ENCODE peak calls at places on chromosome 9, in five cellular contexts. Z is epithelial cell of esophagus, Q is natural killer cell, V is transverse colon, E is IMR-90. A is an unnamed sample.
A peak's percentile ranks its signal among the peaks of the same experiment; 100 is the strongest.

GRCh38 chr9:109313351-109313750 is 7.5 kb downstream of the EPB41L4B start:
- DNase-seq in Z (no peak), Q (no peak), V (peak; percentile 43), E (no peak), A (no peak)

GRCh38 chr9:117247271-117247670 is 167.6 kb downstream of the ASTN2 start:
- DNase-seq in Z (no peak), Q (no peak), V (no peak), E (no peak), A (no peak)

GRCh38 chr9:4280605-4281004 is 19.3 kb downstream of the GLIS3 start:
- DNase-seq in Z (no peak), Q (no peak), V (no peak), E (no peak), A (no peak)

GRCh38 chr9:14303526-14303925 is 10.4 kb downstream of the NFIB start:
- DNase-seq in Z (no peak), Q (no peak), V (no peak), E (no peak), A (no peak)

GRCh38 chr9:36191290-36191645 is 547 bp downstream of the CLTA start:
- DNase-seq in Z (peak; percentile 44), Q (no peak), V (peak; percentile 35), E (no peak), A (no peak)

GRCh38 chr9:81534138-81534865 is 155.0 kb downstream of the TLE1 start:
- DNase-seq in Z (peak; percentile 61), Q (no peak), V (no peak), E (peak; percentile 62), A (no peak)

GRCh38 chr9:33277484-33277883 is 12.6 kb downstream of the CHMP5 start:
- DNase-seq in Z (no peak), Q (no peak), V (no peak), E (no peak), A (no peak)

GRCh38 chr9:69443178-69443577 is 118.2 kb downstream of the ENTREP1 start:
- DNase-seq in Z (peak; percentile 71), Q (no peak), V (no peak), E (no peak), A (no peak)

GRCh38 chr9:134434896-134435506 is 108.7 kb downstream of the RXRA start:
- DNase-seq in Z (peak; percentile 88), Q (no peak), V (peak; percentile 91), E (peak; percentile 97), A (peak; percentile 81)

GRCh38 chr9:91558879-91559278 is 135.2 kb upstream of the NFIL3 start:
- DNase-seq in Z (no peak), Q (no peak), V (no peak), E (no peak), A (no peak)

GRCh38 chr9:33125871-33126822 is 41.0 kb downstream of the B4GALT1 start:
- DNase-seq in Z (peak; percentile 70), Q (no peak), V (no peak), E (peak; percentile 65), A (no peak)

GRCh38 chr9:137453643-137454081 is 5.5 kb downstream of the NSMF start:
- DNase-seq in Z (peak; percentile 79), Q (peak; percentile 63), V (peak; percentile 85), E (peak; percentile 58), A (no peak)

GRCh38 chr9:98083566-98084135 is 27.1 kb downstream of the NANS start:
- DNase-seq in Z (no peak), Q (no peak), V (peak; percentile 1), E (no peak), A (no peak)

GRCh38 chr9:111828193-111828592 is 33.5 kb upstream of the SHOC1 start:
- DNase-seq in Z (peak; percentile 26), Q (no peak), V (no peak), E (no peak), A (no peak)

GRCh38 chr9:135147473-135147805 is 60.0 kb downstream of the OLFM1 start:
- DNase-seq in Z (no peak), Q (no peak), V (no peak), E (no peak), A (no peak)

GRCh38 chr9:120230227-120230626 is 349.7 kb downstream of the CDK5RAP2 start:
- DNase-seq in Z (no peak), Q (no peak), V (no peak), E (no peak), A (no peak)

GRCh38 chr9:20788526-20789421 is 104.7 kb downstream of the FOCAD start:
- DNase-seq in Z (no peak), Q (no peak), V (no peak), E (no peak), A (no peak)

GRCh38 chr9:34507966-34508365 is 14.8 kb downstream of the ENHO start:
- DNase-seq in Z (no peak), Q (no peak), V (no peak), E (no peak), A (no peak)

GRCh38 chr9:136571525-136571924 is 25.7 kb upstream of the NOTCH1 start:
- DNase-seq in Z (no peak), Q (no peak), V (no peak), E (no peak), A (no peak)

GRCh38 chr9:130039504-130040147 is 3.4 kb downstream of the FNBP1 start:
- DNase-seq in Z (no peak), Q (no peak), V (no peak), E (no peak), A (no peak)

GRCh38 chr9:71962328-71962727 is 50.9 kb downstream of the C9orf85 start:
- DNase-seq in Z (peak; percentile 25), Q (no peak), V (no peak), E (no peak), A (no peak)

GRCh38 chr9:127953768-127954505 is 16.3 kb upstream of the DPM2 start:
- DNase-seq in Z (no peak), Q (no peak), V (no peak), E (no peak), A (no peak)

GRCh38 chr9:35287986-35288515 is 126.2 kb downstream of the UNC13B start:
- DNase-seq in Z (peak; percentile 66), Q (no peak), V (no peak), E (peak; percentile 24), A (no peak)

GRCh38 chr9:28341913-28342312 is 768.6 kb upstream of the C9orf72 start:
- DNase-seq in Z (no peak), Q (no peak), V (no peak), E (no peak), A (no peak)

GRCh38 chr9:81902601-81903000 is 25.6 kb upstream of the SPATA31D4 start:
- DNase-seq in Z (peak; percentile 66), Q (no peak), V (no peak), E (peak; percentile 46), A (no peak)

GRCh38 chr9:136364942-136365774 is 1.6 kb upstream of the DNLZ start:
- DNase-seq in Z (no peak), Q (no peak), V (no peak), E (no peak), A (no peak)

GRCh38 chr9:84851935-84852585 is 182.5 kb downstream of the NTRK2 start:
- DNase-seq in Z (peak; percentile 98), Q (no peak), V (no peak), E (peak; percentile 11), A (no peak)

GRCh38 chr9:19720374-19720773 is 68.5 kb downstream of the SLC24A2 start:
- DNase-seq in Z (peak; percentile 69), Q (no peak), V (no peak), E (peak; percentile 39), A (peak; percentile 5)

GRCh38 chr9:79944991-79945390 is 373.2 kb downstream of the TLE4 start:
- DNase-seq in Z (no peak), Q (no peak), V (no peak), E (no peak), A (no peak)

GRCh38 chr9:99582768-99583167 is 238.9 kb upstream of the NR4A3 start:
- DNase-seq in Z (no peak), Q (no peak), V (no peak), E (no peak), A (no peak)

GRCh38 chr9:26650325-26650724 is 242.3 kb downstream of the CAAP1 start:
- DNase-seq in Z (no peak), Q (no peak), V (no peak), E (no peak), A (no peak)

GRCh38 chr9:123611228-123611627 is 255.2 kb downstream of the CRB2 start:
- DNase-seq in Z (no peak), Q (no peak), V (no peak), E (peak; percentile 22), A (no peak)

GRCh38 chr9:135747311-135747710 is 45.3 kb downstream of the KCNT1 start:
- DNase-seq in Z (no peak), Q (no peak), V (no peak), E (no peak), A (no peak)

DNA sequence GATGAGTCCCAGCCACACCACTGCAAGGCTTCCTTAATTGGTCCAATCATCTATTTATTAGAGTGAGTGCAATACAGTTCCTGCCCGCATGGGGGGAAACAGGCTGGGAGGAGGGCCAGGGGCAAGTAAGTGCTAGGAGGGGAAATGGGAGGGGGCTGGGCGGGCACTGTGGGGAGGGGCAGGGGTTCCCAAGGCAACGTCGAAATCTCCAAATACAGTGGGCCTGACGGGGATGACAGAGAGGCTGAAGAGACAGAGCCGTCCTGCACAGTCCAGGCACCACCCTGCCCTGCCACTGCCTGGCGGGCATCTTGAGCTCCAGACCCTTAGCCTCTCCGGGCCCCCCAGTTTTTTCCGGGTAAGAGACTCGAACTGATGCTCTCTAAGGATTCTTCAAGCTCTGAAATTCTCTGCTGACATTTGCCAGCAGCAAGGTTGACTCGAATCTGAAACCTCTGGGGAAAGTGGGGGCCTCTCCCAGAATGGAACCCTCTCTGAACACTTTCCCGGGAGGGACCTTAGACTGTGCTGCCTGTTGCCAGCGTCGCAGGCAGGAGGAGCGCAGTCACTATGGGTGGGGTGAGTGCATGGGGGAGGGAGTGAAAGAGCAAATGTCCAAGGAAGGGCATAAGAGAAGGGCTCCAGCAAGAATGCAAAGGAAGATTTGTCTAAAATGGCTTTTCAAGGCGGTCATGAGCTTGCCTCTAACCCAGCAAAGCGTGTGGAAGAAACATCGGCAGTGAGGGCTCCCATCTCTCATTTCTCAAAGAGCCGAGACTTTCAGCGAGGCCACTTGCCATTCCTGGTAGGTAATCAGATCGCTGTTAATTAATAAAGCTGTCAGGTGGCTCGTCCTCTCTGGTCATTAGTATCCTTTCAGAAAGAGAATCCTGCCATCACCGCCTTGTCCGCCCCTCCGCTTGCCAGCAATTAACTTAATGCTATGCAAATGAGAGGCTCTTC is 98.9 kb downstream of the GTF3C4 start:
- DNase-seq in Z (peak; percentile 32), Q (peak; percentile 39), V (peak; percentile 66), E (peak; percentile 25), A (peak; percentile 60)
- TF ChIP-seq CTCF in Z (peak; percentile 40), Q (peak; percentile 52), V (peak; percentile 48), E (peak; percentile 31), A (peak; percentile 44)

GRCh38 chr9:18614116-18614515 is 140.2 kb downstream of the ADAMTSL1 start:
- DNase-seq in Z (no peak), Q (no peak), V (no peak), E (no peak), A (no peak)
- TF ChIP-seq CTCF in Z (no peak), Q (no peak), V (no peak), E (no peak), A (no peak)

GRCh38 chr9:114047717-114048116 is 30.4 kb downstream of the AMBP start:
- DNase-seq in Z (peak; percentile 27), Q (no peak), V (no peak), E (no peak), A (peak; percentile 31)
- TF ChIP-seq CTCF in Z (peak; percentile 57), Q (no peak), V (peak; percentile 47), E (peak; percentile 20), A (no peak)

DNA sequence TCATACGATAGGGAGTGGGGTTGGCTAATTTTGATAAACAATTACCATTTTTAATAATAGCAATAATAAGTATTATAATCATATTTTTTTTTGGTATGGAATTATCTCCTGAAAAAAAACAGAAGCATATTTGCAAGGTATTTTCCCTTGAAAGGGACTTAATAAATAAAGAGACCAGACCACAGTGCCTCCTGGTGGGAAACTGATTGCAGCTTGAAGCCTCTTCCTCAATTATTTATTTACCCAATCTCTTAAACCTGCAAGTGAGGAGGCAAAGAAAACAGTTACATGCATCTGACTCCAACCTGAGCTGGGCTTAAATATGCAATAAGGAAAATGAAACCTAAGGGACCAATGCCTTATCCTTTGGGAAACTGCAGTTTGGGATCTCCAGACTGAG is 388.1 kb upstream of the ACO1 start:
- DNase-seq in Z (no peak), Q (no peak), V (no peak), E (no peak), A (no peak)
- TF ChIP-seq CTCF in Z (no peak), Q (no peak), V (no peak), E (no peak), A (no peak)

A was measured in Calu3.